ENCODE peak calls at places on chromosomes 2 and 18, in eight cellular contexts. J, X, U, V, H, Y, W and E are unnamed samples.

GRCh38 chr2:204665244-204665643 is 120.0 kb downstream of the PARD3B start:
- DNase-seq in J (no peak), X (no peak), H (no peak), Y (no peak), W (no peak), U (no peak), V (no peak), E (no peak)

GRCh38 chr2:127220807-127221527 is 868 bp upstream of the CYP27C1 start:
- DNase-seq in V (no peak), H (no peak), U (no peak), Y (no peak), X (no peak), W (no peak), J (no peak), E (no peak)

GRCh38 chr18:78637442-78638402 is 341.9 kb upstream of the SALL3 start:
- DNase-seq in X (no peak), V (no peak), U (no peak), Y (no peak), H (no peak), J (no peak), W (no peak), E (no peak)

GRCh38 chr2:109030870-109031480 is 42.0 kb upstream of the EDAR start:
- DNase-seq in Y (no peak), V (no peak), W (no peak), H (no peak), U (no peak), J (no peak), X (no peak), E (no peak)

GRCh38 chr2:240355001-240355891 is 80.2 kb upstream of the GPC1 start:
- DNase-seq in Y (no peak), V (peak), X (no peak), W (no peak), H (no peak), J (no peak), U (no peak), E (peak)

GRCh38 chr2:188291142-188291616 is 495 bp upstream of the GULP1 start:
- DNase-seq in H (peak), Y (no peak), J (no peak), V (no peak), X (peak), W (peak), U (no peak), E (no peak)

GRCh38 chr2:32652555-32653209 is 24.8 kb downstream of the TTC27 start:
- DNase-seq in V (no peak), W (no peak), H (no peak), U (no peak), J (no peak), X (no peak), Y (no peak), E (no peak)

GRCh38 chr2:239830066-239830717 is 194.9 kb downstream of the NDUFA10 start:
- DNase-seq in H (peak), W (no peak), X (no peak), U (peak), J (peak), Y (peak), V (no peak), E (peak)

GRCh38 chr2:202113571-202114142 is 40.6 kb downstream of the KIAA2012 start:
- DNase-seq in X (no peak), J (no peak), V (no peak), U (no peak), Y (no peak), H (no peak), W (no peak), E (no peak)

GRCh38 chr18:74310411-74310810 is 5.2 kb upstream of the C18orf63 start:
- DNase-seq in U (no peak), Y (no peak), X (no peak), W (no peak), H (no peak), J (no peak), V (no peak), E (no peak)

GRCh38 chr2:113160248-113160647 is 13.5 kb upstream of the PSD4 start:
- DNase-seq in V (no peak), X (no peak), U (no peak), J (no peak), W (no peak), Y (no peak), H (no peak), E (no peak)

GRCh38 chr18:10436160-10436559 is 18.3 kb upstream of the APCDD1 start:
- DNase-seq in U (no peak), H (no peak), X (no peak), Y (no peak), V (no peak), W (no peak), J (no peak), E (no peak)

GRCh38 chr2:70620020-70620419 is 66.4 kb upstream of the TGFA start:
- DNase-seq in J (no peak), Y (no peak), X (no peak), U (no peak), V (no peak), H (no peak), W (no peak), E (no peak)

GRCh38 chr2:170485254-170485653 is 229.9 kb upstream of the SP5 start:
- DNase-seq in H (no peak), X (no peak), U (no peak), J (no peak), Y (no peak), W (no peak), V (no peak), E (no peak)

GRCh38 chr2:160368988-160369935 is 124.3 kb downstream of the RBMS1 start:
- DNase-seq in W (peak), H (no peak), U (no peak), J (no peak), X (no peak), Y (no peak), V (no peak), E (no peak)

GRCh38 chr18:2302628-2303516 is 268.4 kb downstream of the METTL4 start:
- DNase-seq in U (no peak), H (no peak), W (no peak), Y (no peak), X (no peak), V (no peak), J (no peak), E (no peak)

DNA sequence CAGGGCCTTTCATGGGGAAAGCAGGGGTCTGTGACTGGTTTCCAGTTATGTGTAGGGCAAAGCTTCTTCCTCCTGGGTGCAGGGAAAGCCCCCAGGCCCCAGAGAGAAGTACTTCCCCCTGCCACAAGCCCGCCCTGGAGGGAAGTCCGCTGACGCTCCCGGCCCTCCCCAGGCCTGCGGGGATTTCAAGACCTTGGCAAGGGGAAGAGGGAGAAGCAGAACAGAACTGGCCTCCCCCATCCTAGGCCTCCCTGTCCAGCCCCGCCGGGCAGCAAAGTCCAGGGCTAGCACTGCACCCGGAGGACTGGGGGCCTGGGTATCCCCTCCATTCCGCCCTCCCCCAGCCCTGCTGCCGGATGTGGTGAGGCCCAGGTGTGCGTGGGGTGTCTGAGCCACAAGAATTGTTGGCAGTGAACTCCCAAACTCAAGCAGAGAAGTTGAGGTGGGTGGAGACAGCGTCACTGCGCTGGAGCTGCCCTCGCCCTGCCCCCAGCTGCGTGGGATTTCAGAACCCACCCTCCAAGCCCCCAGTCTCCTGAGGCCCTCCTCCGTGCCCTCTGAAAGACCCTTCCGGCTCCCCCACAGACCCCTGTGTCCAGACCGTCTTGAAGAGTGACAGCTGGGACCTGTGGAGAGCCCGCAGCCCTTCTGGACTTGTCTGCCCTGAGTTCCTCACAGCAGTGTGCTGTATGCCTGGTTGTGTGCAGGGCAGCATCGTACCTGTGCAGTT is 1.1 kb upstream of the DUSP2 start:
- DNase-seq in X (peak), Y (peak), W (no peak), J (no peak), U (peak), H (peak), V (peak), E (peak)
- TF ChIP-seq POLR2A in X (no peak), Y (no peak), W (no peak), J (no peak), U (no peak), H (no peak), V (peak), E (no peak)

GRCh38 chr2:174634130-174635014 is 36.8 kb upstream of the WIPF1 start:
- DNase-seq in V (no peak), Y (no peak), J (no peak), X (no peak), U (no peak), W (no peak), H (no peak), E (no peak)
- H3K27ac ChIP-seq in V (peak), Y (no peak), J (peak), X (peak), U (peak), W (no peak), H (peak), E (no peak)

DNA sequence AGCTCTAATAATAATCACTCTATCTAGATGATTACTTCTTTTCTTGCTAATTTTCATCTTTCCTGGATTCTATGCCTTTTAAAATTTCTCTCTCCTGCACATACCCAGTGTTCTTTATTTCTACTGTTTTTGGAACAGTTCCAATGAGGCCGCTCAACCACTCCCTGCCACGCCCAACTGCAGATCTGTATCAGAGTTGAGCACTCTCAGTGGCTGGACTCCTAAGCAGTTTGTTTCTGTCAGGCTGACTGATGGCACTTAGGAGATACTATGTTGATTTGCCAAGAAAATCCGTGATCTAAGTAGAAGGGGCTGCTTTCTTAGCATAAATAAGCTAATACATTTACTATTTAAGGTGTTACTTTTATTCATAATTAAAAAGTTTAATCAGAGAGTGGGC is 192.8 kb downstream of the ARHGAP15 start:
- DNase-seq in Y (no peak), V (no peak), X (no peak), W (no peak), J (no peak), U (no peak), H (no peak), E (no peak)
- TF ChIP-seq CTCF in Y (no peak), V (no peak), X (no peak), W (no peak), J (no peak), U (no peak), H (no peak), E (no peak)

GRCh38 chr2:12419803-12420202 is 296.9 kb upstream of the TRIB2 start:
- DNase-seq in Y (no peak), U (no peak), J (no peak), X (no peak), H (no peak), V (no peak), W (no peak), E (no peak)
- TF ChIP-seq POLR2A in Y (no peak), U (no peak), J (no peak), X (no peak), H (no peak), V (no peak), W (no peak), E (no peak)

DNA sequence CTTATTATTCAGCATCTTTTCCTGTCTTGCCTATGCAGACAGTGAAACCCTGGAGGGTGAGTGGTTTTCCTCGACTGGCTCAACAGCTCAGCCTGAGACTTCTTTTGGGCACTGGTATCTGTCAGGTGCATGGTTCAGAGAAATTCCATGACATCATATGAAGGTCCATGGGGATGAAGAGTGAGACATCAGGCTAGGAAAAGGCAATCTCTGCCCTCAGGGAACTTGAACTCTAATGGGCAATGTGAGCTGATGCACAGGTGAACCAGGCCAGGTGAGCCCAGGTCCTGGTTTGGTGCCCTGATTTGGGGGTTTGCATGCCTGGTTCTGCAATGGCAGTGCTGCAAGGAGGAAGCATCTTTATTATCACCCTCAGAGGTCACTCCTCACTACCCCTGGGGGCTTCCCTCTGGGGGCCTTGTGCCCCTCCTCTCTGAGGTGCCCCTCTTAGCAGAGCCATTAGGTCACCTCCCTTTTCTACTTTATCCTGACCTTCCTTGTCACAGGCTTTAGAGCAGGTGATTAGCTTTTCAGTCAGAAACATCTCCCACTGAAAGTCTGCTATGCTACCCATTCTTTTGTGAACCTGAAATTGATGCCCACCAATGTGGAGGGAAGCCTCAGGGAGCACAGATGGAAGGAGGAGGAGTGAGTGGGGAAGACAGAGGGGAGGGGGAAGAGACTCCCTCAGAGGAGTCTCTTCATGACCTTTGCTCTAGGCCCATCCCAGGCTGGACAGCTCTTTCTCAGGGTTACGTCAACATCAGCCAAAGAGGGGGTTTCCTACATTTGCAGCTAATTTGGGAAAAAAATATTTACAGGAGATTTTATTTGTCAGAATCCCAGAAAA is 47.3 kb downstream of the MERTK start:
- DNase-seq in J (no peak), Y (no peak), U (no peak), V (no peak), X (no peak), W (no peak), H (no peak), E (no peak)
- H3K27ac ChIP-seq in J (peak), Y (peak), U (peak), V (peak), X (peak), W (peak), H (peak), E (peak)

DNA sequence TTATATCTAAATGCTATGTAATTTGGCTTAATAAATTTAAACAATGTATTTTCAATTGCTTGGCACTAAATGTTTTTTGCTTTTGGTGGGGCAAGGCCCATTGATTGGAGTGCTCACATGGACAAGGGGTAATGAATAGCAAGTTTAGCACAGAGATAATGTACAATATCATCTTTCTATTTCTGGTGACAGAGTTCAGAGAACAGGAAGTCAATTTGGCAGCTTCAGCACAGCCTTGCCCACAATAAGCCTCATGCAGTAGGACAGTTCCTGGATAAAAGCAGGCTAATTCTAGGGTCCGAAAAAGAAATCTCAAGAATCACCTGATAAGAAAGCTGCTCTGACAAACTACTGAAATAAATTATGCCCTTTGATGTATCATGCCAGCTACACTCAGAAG is 443.9 kb upstream of the FSHR start:
- DNase-seq in W (no peak), V (no peak), Y (no peak), J (no peak), U (no peak), X (no peak), H (no peak), E (no peak)
- TF ChIP-seq CTCF in W (no peak), V (no peak), Y (no peak), J (no peak), U (no peak), X (no peak), H (no peak), E (no peak)

GRCh38 chr2:88691339-88692183 is at the start of gene RPIA:
- DNase-seq in W (peak), Y (peak), U (peak), H (peak), V (peak), J (peak), X (peak), E (peak)
- TF ChIP-seq POLR2A in W (peak), Y (no peak), U (peak), H (no peak), V (peak), J (peak), X (peak), E (peak)

GRCh38 chr2:218005486-218005885 is 2.7 kb upstream of the TNS1 start:
- DNase-seq in X (no peak), H (no peak), J (no peak), W (no peak), V (no peak), Y (no peak), U (no peak), E (no peak)

GRCh38 chr2:218006741-218007140 is 3.9 kb upstream of the TNS1 start:
- DNase-seq in J (peak), V (no peak), H (no peak), W (no peak), Y (no peak), X (peak), U (no peak), E (no peak)

GRCh38 chr2:218003265-218003950 is 613 bp upstream of the TNS1 start:
- DNase-seq in X (peak), W (peak), H (no peak), V (no peak), J (peak), U (peak), Y (peak), E (peak)

GRCh38 chr2:218003994-218004419 is 1.2 kb upstream of the TNS1 start:
- DNase-seq in H (peak), U (peak), W (peak), V (no peak), J (peak), X (peak), Y (peak), E (peak)

GRCh38 chr2:218005028-218005427 is 2.2 kb upstream of the TNS1 start:
- DNase-seq in Y (no peak), U (no peak), H (no peak), X (no peak), W (no peak), V (no peak), J (no peak), E (no peak)
- H3K27ac ChIP-seq in Y (no peak), U (peak), H (no peak), X (peak), W (peak), V (no peak), J (peak), E (peak)

DNA sequence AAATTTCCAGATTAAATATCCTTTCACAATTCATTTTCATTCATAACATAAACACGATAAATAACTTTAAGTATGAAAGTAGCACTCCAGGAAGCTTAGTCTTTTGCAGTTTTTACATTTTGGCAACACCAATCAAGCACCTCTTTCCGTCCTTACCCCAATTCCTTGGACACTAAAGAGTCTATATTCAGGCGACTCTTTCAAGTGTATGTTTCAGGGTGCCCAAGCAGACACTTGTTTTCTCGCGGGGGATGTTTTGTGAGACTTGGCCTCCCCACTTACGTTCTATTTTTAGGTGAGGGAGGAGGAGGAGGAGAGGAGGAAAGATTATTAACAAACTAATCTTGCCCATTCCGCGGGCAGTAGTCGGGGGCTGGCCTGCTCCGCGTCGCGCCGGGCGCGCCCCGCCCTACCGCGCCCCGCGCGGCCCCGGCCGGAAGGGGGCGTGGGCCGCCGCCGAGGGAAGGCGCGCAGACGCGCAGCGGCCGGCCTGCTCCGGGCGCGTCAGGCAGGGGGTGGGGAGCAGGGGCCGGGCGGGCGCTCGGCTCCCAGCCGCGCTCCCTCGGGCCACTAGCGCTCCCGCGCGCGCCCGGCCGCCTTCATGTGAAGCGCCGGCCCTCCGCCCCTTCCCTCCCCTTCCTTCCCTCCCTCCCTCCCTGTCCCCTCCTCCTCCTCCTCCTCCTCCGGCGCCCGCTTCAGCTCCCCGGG is at the start of gene ITPRID2:
- DNase-seq in X (peak), U (peak), V (peak), Y (peak), J (peak), W (peak), H (peak), E (no peak)
- TF ChIP-seq CTCF in X (no peak), U (no peak), V (peak), Y (peak), J (peak), W (no peak), H (no peak), E (peak)

DNA sequence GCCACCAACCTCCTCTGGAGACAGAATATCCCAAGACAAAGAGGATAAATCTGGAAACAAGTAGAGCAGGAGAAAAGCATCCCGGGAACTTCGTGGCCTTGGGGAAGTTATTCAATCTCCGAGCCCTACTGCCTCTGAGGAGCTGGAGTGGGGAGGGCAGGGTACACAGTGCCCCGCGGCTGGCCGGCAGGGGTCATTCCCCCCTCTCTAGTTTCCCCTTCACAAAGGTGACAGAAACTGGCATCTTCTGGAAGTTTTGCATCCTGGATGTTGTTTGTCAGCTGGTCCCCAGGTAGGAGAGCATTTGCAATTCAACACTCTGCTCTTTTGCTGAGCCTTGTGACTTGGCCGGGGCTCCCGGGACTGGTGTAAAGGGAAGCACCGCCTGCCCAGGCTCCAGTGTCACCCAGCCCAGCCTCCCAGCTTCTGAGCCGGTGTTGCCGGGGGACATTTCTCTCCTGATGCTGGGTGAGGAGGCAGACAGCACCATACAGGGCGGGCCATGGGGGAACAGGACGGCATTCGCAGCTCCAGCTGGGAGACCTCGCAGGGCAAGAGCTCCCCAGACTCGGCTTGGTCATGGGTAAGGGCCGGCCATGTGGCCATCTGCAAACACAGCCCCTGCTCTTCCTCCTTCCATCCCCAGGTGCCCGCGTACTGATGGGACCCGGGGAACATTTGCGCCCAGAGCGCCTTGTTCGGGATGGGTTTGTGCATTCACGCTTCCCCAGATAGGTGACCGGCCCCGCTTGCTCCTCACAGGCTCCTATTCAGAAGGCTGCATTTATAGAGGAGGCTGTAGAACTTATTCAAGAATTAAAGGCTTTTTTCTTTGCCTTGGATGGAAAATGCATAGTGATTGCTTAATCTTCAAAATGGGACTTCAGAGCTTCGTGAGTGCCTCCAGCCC is 7.4 kb upstream of the NTSR2 start:
- DNase-seq in V (no peak), X (peak), W (no peak), Y (peak), H (peak), J (peak), U (peak), E (peak)
- TF ChIP-seq POLR2A in V (no peak), X (no peak), W (no peak), Y (no peak), H (no peak), J (no peak), U (no peak), E (no peak)